ENCODE peak calls at places on chromosomes 16 and 17, in eight cellular contexts. H, I, T, E, B, S, R and O are unnamed samples.

GRCh38 chr16:9033125-9033830 is 58.2 kb upstream of the HAPSTR1 start:
- DNase-seq in R (peak), T (no peak), S (no peak), B (no peak), E (no peak), I (no peak), H (peak), O (peak)

GRCh38 chr16:66357523-66357928 is 9.0 kb upstream of the CDH5 start:
- DNase-seq in S (peak), R (peak), T (no peak), I (no peak), B (peak), E (no peak), H (peak), O (no peak)

GRCh38 chr17:58082341-58082869 is 814 bp upstream of the DYNLL2 start:
- DNase-seq in S (no peak), I (no peak), E (no peak), R (no peak), B (no peak), T (no peak), H (no peak), O (no peak)

GRCh38 chr17:35773674-35774425 is 13.2 kb downstream of the C17orf50 start:
- DNase-seq in I (no peak), S (no peak), H (no peak), T (no peak), B (no peak), E (no peak), R (no peak), O (no peak)

GRCh38 chr16:71954699-71955195 is 45.5 kb downstream of the PKD1L3 start:
- DNase-seq in H (no peak), T (no peak), R (no peak), I (no peak), E (no peak), S (no peak), B (no peak), O (no peak)

GRCh38 chr17:6286239-6286638 is 148.7 kb downstream of the AIPL1 start:
- DNase-seq in H (no peak), B (no peak), I (no peak), S (peak), T (no peak), E (no peak), R (no peak), O (no peak)

GRCh38 chr17:66373944-66374817 is 71.8 kb downstream of the PRKCA start:
- DNase-seq in S (no peak), E (no peak), B (no peak), I (no peak), T (no peak), H (no peak), R (no peak), O (peak)

GRCh38 chr16:67846320-67847063 is at the start of gene NUTF2:
- DNase-seq in R (peak), T (peak), B (peak), H (peak), I (peak), S (peak), E (peak), O (peak)

GRCh38 chr17:81164464-81165245 is 652 bp upstream of the PVALEF start:
- DNase-seq in S (no peak), R (peak), I (no peak), B (no peak), E (no peak), H (no peak), T (no peak), O (peak)

GRCh38 chr16:1101573-1102332 is 5.7 kb upstream of the C1QTNF8 start:
- DNase-seq in S (no peak), H (no peak), E (no peak), T (no peak), R (no peak), I (no peak), B (no peak), O (no peak)

GRCh38 chr16:24102120-24102740 is 153.9 kb upstream of the CACNG3 start:
- DNase-seq in E (no peak), B (no peak), T (no peak), I (no peak), H (no peak), R (no peak), S (no peak), O (no peak)

GRCh38 chr17:42759982-42760651 is 910 bp upstream of the RAMP2 start:
- DNase-seq in E (no peak), R (no peak), B (no peak), T (peak), I (no peak), H (no peak), S (no peak), O (no peak)
- H3K4me3 ChIP-seq in E (peak), R (peak), B (no peak), T (no peak), I (peak), H (no peak), S (peak), O (peak)

GRCh38 chr16:46687486-46687885 is 1.5 kb downstream of the VPS35 start:
- DNase-seq in T (no peak), H (no peak), B (no peak), S (no peak), E (no peak), I (no peak), R (no peak), O (no peak)

GRCh38 chr16:46686815-46687473 is 2.0 kb downstream of the VPS35 start:
- DNase-seq in S (no peak), B (no peak), H (no peak), T (no peak), I (no peak), R (no peak), E (no peak), O (no peak)

GRCh38 chr16:46689492-46690280 is at the start of gene ORC6:
- DNase-seq in T (peak), S (peak), H (peak), I (peak), E (peak), B (peak), R (peak), O (peak)

GRCh38 chr16:46688657-46689491 is at the start of gene VPS35:
- DNase-seq in R (peak), E (peak), S (peak), T (peak), H (peak), B (peak), I (peak), O (peak)

GRCh38 chr16:46688101-46688656 is 799 bp downstream of the VPS35 start:
- DNase-seq in I (peak), E (no peak), R (peak), B (no peak), H (no peak), S (no peak), T (peak), O (no peak)
- TF ChIP-seq CTCF in I (no peak), E (peak), R (no peak), B (no peak), H (no peak), S (no peak), T (no peak), O (no peak)

GRCh38 chr17:2061441-2061797 is 6.5 kb downstream of the HIC1 start:
- DNase-seq in T (no peak), B (peak), I (no peak), R (no peak), H (no peak), S (no peak), E (no peak), O (no peak)
- TF ChIP-seq POLR2A in T (no peak), B (no peak), I (no peak), R (no peak), H (no peak), S (no peak), E (no peak), O (no peak)

GRCh38 chr17:44217738-44218343 is 1.6 kb downstream of the UBTF start:
- DNase-seq in B (no peak), R (no peak), I (no peak), E (no peak), S (no peak), H (no peak), T (peak), O (no peak)

GRCh38 chr17:44214896-44215295 is 4.6 kb downstream of the UBTF start:
- DNase-seq in B (no peak), S (no peak), H (no peak), R (no peak), T (no peak), E (no peak), I (no peak), O (no peak)

GRCh38 chr17:44216173-44216572 is 3.3 kb downstream of the UBTF start:
- DNase-seq in E (no peak), R (no peak), I (no peak), S (no peak), T (peak), B (no peak), H (no peak), O (no peak)

GRCh38 chr17:44218344-44219125 is 940 bp downstream of the UBTF start:
- DNase-seq in B (peak), R (peak), I (peak), S (no peak), T (peak), E (peak), H (peak), O (peak)

GRCh38 chr17:44216674-44217073 is 2.8 kb downstream of the UBTF start:
- DNase-seq in T (no peak), B (no peak), R (no peak), H (no peak), I (no peak), S (no peak), E (no peak), O (no peak)
- H3K4me3 ChIP-seq in T (no peak), B (no peak), R (no peak), H (no peak), I (no peak), S (no peak), E (no peak), O (no peak)

GRCh38 chr17:45812102-45812501 is 28.0 kb downstream of the CRHR1 start:
- DNase-seq in B (no peak), E (no peak), H (peak), T (no peak), R (no peak), I (no peak), S (no peak), O (no peak)
- TF ChIP-seq CTCF in B (no peak), E (no peak), H (peak), T (no peak), R (no peak), I (peak), S (peak), O (no peak)

DNA sequence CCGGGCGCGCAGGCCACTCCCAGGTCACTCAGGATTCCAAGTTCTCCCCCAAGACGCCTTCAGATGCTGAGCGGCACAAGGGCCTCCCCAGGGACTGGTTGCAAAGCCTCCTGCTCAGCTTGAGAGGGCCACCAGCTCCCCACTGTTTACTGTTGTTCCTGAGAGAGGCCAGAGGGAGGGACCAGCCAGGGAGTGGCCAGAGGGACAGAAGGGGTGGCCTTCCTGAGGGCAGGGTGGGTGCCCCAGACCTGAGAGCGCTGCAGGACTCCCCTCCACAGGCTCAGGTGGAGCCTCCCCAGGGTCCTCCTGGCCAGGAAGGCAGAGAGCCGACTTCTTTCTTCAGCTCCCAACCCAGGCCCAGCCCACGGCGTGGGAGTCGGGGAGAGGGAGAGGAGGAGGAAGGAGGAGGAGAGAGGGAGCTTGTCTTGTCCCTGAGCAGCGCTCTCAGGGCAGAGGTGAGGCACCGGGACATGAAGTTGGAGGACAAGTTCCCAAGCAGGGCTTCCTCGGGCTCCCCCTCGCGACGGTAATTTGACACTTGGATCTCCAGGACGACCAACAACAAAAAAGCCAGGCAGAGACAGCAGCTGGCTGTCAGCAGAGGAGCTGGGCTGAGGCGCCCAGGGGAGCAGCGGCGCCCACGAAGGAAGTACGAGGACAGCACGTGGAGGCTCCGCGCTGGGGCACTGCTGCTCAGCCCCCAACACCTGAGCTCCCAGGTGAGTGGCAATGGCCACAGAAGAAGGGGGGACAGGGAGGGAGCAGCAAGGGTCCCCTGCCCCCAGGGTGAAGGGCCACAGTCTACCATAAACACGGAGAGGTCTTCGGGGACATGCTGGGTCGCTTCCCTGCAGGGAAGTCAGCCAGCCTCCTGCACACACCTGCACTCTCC is 496 bp downstream of the SMIM5 start:
- DNase-seq in S (peak), T (peak), I (peak), R (peak), B (peak), H (peak), E (peak), O (peak)
- TF ChIP-seq POLR2A in S (no peak), T (no peak), I (no peak), R (peak), B (no peak), H (no peak), E (no peak), O (no peak)

DNA sequence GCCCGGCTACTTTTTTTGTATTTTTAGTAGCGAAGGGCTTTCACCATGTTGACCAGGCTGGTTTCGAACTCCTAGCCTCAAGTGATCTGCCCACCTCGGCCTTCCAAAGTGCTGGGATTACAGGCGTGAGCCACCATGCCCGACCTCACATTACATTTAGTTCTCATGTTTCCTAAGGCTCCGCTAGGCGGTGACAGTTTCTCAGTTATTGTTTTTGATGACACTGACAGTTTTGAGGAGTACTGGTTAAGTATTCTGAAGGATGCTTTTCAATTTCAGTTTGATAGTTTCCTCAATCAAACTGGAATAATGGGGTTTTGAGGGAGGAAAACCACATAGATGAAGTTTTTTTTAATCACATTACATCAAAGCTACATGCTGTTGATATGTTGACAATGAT is 1028.5 kb downstream of the CDH8 start:
- DNase-seq in S (no peak), E (no peak), B (no peak), T (no peak), H (no peak), R (no peak), I (no peak), O (no peak)
- H3K4me3 ChIP-seq in S (no peak), E (no peak), B (no peak), T (no peak), H (no peak), R (no peak), I (no peak), O (no peak)

GRCh38 chr16:55225972-55226542 is 97.9 kb upstream of the IRX6 start:
- DNase-seq in H (no peak), S (no peak), B (no peak), E (no peak), I (no peak), T (no peak), R (no peak), O (no peak)
- TF ChIP-seq CTCF in H (no peak), S (no peak), B (no peak), E (no peak), I (no peak), T (no peak), R (no peak), O (no peak)

GRCh38 chr17:1716912-1717695 is 6.9 kb upstream of the TLCD2 start:
- DNase-seq in B (peak), T (peak), R (peak), E (peak), I (peak), S (peak), H (peak), O (peak)
- TF ChIP-seq POLR2A in B (peak), T (no peak), R (peak), E (peak), I (peak), S (peak), H (peak), O (peak)